ENCODE peak calls at places on chromosomes 3 and 15, in four cellular contexts. J, D, C and O are unnamed samples.

GRCh38 chr15:70276401-70276800 is 178.7 kb upstream of the TLE3 start:
- DNase-seq in J (no peak), D (no peak), C (no peak), O (no peak)

GRCh38 chr3:128068156-128068620 is 16.0 kb downstream of the SEC61A1 start:
- DNase-seq in J (peak), D (no peak), C (no peak), O (no peak)

GRCh38 chr3:124928333-124929202 is 6.0 kb downstream of the MUC13 start:
- DNase-seq in J (peak), D (peak), C (peak), O (peak)

GRCh38 chr3:46660543-46661523 is 32.6 kb downstream of the ALS2CL start:
- DNase-seq in J (no peak), D (no peak), C (no peak), O (no peak)

GRCh38 chr3:118818386-118818785 is 216.3 kb downstream of the IGSF11 start:
- DNase-seq in J (peak), D (no peak), C (no peak), O (no peak)

GRCh38 chr15:88759872-88760271 is 43.4 kb upstream of the ACAN start:
- DNase-seq in J (no peak), D (no peak), C (no peak), O (no peak)

GRCh38 chr3:21893250-21893649 is 142.2 kb upstream of the ZNF385D start:
- DNase-seq in J (peak), D (no peak), C (no peak), O (peak)

GRCh38 chr15:89743594-89743993 is 7.5 kb downstream of the MESP1 start:
- DNase-seq in J (no peak), D (no peak), C (no peak), O (no peak)

GRCh38 chr3:186024210-186024609 is 84.7 kb downstream of the ETV5 start:
- DNase-seq in J (peak), D (no peak), C (no peak), O (no peak)

GRCh38 chr3:167785790-167786189 is 50.3 kb downstream of the SERPINI1 start:
- DNase-seq in J (no peak), D (no peak), C (no peak), O (no peak)

GRCh38 chr3:23712656-23713559 is 92.8 kb upstream of the UBE2E1 start:
- DNase-seq in J (peak), D (peak), C (peak), O (no peak)

GRCh38 chr3:4125576-4125975 is 177.6 kb upstream of the SETMAR start:
- DNase-seq in J (no peak), D (no peak), C (no peak), O (no peak)

GRCh38 chr3:9906480-9906879 is 3.8 kb downstream of the IL17RE start:
- DNase-seq in J (no peak), D (no peak), C (no peak), O (no peak)

GRCh38 chr3:9903904-9904303 is 1.3 kb downstream of the IL17RE start:
- DNase-seq in J (no peak), D (no peak), C (no peak), O (no peak)

GRCh38 chr3:9901967-9902366 is 681 bp upstream of the IL17RE start:
- DNase-seq in J (no peak), D (no peak), C (no peak), O (no peak)

GRCh38 chr3:9902372-9903237 is at the start of gene IL17RE:
- DNase-seq in J (no peak), D (no peak), C (peak), O (no peak)

GRCh38 chr3:9903238-9903624 is 583 bp downstream of the IL17RE start:
- DNase-seq in J (no peak), D (no peak), C (no peak), O (no peak)
- H3K4me3 ChIP-seq in J (peak), D (peak), C (no peak), O (peak)

GRCh38 chr3:147616998-147617619 is 207.9 kb downstream of the ZIC1 start:
- DNase-seq in J (peak), D (no peak), C (no peak), O (no peak)
- TF ChIP-seq CTCF in J (no peak), D (no peak), C (peak), O (peak)

DNA sequence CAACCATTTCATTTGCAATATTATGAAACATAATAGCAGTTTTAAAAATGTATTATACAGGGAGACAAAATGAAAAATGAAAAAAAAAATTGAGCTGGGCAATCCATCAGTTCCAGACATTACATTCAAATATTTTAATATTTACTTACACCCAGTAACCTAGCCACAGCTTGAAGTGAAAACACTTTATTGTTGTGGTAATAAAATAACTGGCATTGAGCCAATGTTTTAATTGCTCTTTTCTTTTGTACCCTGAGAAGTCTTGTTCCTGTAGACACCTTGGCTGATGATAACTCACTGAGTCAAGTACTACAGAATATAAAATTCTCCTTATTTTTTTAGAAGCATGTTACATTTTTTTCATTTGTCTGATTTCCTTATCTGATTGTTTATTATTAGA is 180.6 kb downstream of the ROBO1 start:
- DNase-seq in J (no peak), D (no peak), C (no peak), O (no peak)
- H3K4me3 ChIP-seq in J (no peak), D (no peak), C (no peak), O (no peak)

DNA sequence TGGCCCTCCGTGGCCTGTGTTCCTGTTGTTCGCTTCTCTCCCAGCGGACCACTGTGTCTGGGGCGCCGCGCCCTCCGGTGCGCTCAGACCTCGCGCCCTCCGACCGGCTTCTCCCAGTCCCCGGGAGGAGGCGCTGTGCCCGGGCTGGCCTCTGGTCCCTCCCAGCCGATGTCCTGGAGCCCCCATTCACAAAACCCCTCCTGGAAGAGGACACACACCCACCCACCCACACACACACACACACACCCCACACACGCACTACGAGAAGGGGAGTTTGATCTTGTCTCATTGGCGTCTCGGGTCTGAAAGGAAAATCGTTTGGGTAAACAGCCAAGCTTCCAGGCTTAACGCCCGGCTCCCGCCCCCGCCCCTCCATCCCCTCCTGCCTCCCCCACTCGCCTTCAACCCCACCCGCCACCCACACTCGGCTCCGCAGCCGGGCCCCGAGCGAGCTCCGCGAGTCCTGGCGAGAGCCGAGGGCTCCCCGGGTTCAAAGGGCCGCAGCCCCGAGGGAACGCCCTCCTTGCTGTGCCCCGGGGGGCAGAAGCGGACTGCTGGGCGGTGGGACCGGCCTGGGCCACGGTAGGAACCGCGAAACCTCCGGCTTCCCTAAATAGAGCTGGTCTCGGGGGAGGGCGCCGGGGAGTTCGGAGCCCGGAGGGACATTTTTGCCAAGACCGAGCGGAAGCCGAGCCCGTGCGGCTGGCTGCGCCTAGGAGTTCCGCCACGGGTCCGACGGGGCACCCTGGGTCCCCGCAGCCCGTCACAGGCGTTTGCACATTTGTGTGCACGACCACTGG is 23.6 kb downstream of the NR2F2 start:
- DNase-seq in J (peak), D (no peak), C (no peak), O (no peak)
- TF ChIP-seq CTCF in J (peak), D (peak), C (peak), O (peak)

GRCh38 chr3:157129782-157130137 is 30.2 kb downstream of the CCNL1 start:
- DNase-seq in J (no peak), D (no peak), C (no peak), O (peak)
- H3K4me3 ChIP-seq in J (no peak), D (peak), C (no peak), O (no peak)